ENCODE peak calls at places on chromosomes 6 and 20, in nine cellular contexts. C, M, Y, J, F, R, Q, D and W are unnamed samples.

GRCh38 chr6:71126506-71126905 is 162.1 kb upstream of the OGFRL1 start:
- DNase-seq in C (no peak), M (no peak), Y (no peak), J (no peak), F (no peak), R (no peak), Q (no peak), D (no peak), W (no peak)

GRCh38 chr20:2708665-2709064 is 16.1 kb downstream of the EBF4 start:
- DNase-seq in C (no peak), M (no peak), Y (no peak), J (no peak), F (no peak), R (no peak), Q (peak; percentile 15), D (no peak), W (no peak)

GRCh38 chr6:100209323-100210137 is 215.5 kb upstream of the MCHR2 start:
- DNase-seq in C (no peak), M (no peak), Y (peak; percentile 14), J (no peak), F (no peak), R (no peak), Q (no peak), D (no peak), W (no peak)

GRCh38 chr20:54345301-54345724 is 130.1 kb upstream of the DOK5 start:
- DNase-seq in C (no peak), M (no peak), Y (no peak), J (peak; percentile 24), F (no peak), R (no peak), Q (no peak), D (no peak), W (no peak)

GRCh38 chr6:129517288-129517687 is 192.7 kb downstream of the ARHGAP18 start:
- DNase-seq in C (no peak), M (no peak), Y (no peak), J (no peak), F (no peak), R (no peak), Q (no peak), D (no peak), W (no peak)

GRCh38 chr6:106746660-106747059 is 117.3 kb downstream of the QRSL1 start:
- DNase-seq in C (no peak), M (no peak), Y (no peak), J (peak; percentile 80), F (no peak), R (no peak), Q (no peak), D (no peak), W (no peak)

GRCh38 chr6:45619211-45619760 is 241.6 kb upstream of the SUPT3H start:
- DNase-seq in C (no peak), M (no peak), Y (no peak), J (no peak), F (no peak), R (no peak), Q (no peak), D (no peak), W (no peak)

GRCh38 chr6:84522135-84522535 is 242.3 kb downstream of the TBX18 start:
- DNase-seq in C (no peak), M (no peak), Y (no peak), J (peak; percentile 10), F (no peak), R (no peak), Q (no peak), D (no peak), W (no peak)

GRCh38 chr6:88748141-88748540 is 215.3 kb downstream of the RNGTT start:
- DNase-seq in C (no peak), M (no peak), Y (no peak), J (no peak), F (no peak), R (no peak), Q (no peak), D (no peak), W (no peak)

GRCh38 chr6:42313941-42314570 is 96.4 kb upstream of the MRPS10 start:
- DNase-seq in C (no peak), M (no peak), Y (peak; percentile 38), J (no peak), F (peak; percentile 55), R (no peak), Q (no peak), D (no peak), W (no peak)

GRCh38 chr6:125358898-125359297 is 57.1 kb upstream of the HDDC2 start:
- DNase-seq in C (no peak), M (no peak), Y (no peak), J (no peak), F (no peak), R (no peak), Q (no peak), D (no peak), W (no peak)

GRCh38 chr6:88922775-88923548 is 40.5 kb downstream of the RNGTT start:
- DNase-seq in C (no peak), M (no peak), Y (no peak), J (no peak), F (no peak), R (no peak), Q (no peak), D (no peak), W (no peak)

GRCh38 chr6:127475823-127476176 is 16.6 kb upstream of the KIAA0408 start:
- DNase-seq in C (no peak), M (no peak), Y (no peak), J (no peak), F (no peak), R (no peak), Q (peak; percentile 84), D (no peak), W (no peak)

GRCh38 chr6:95203153-95203754 is 374.1 kb upstream of the MANEA start:
- DNase-seq in C (peak; percentile 18), M (no peak), Y (peak; percentile 27), J (no peak), F (no peak), R (peak; percentile 4), Q (no peak), D (no peak), W (no peak)

GRCh38 chr6:169720207-169720855 is 4.0 kb downstream of the PHF10 start:
- DNase-seq in C (no peak), M (no peak), Y (no peak), J (no peak), F (no peak), R (no peak), Q (no peak), D (no peak), W (no peak)
- TF ChIP-seq POLR2A in C (no peak), M (no peak), Y (no peak), J (no peak), F (no peak), R (no peak), Q (no peak), D (no peak), W (no peak)

GRCh38 chr6:31356216-31356945 is 598 bp downstream of the HLA-B start:
- DNase-seq in C (peak; percentile 37), M (peak; percentile 74), Y (no peak), J (no peak), F (peak; percentile 44), R (no peak), Q (no peak), D (peak; percentile 43), W (no peak)
- TF ChIP-seq POLR2A in C (no peak), M (no peak), Y (no peak), J (no peak), F (no peak), R (peak; percentile 3), Q (no peak), D (peak; percentile 49), W (no peak)

GRCh38 chr20:33650111-33650752 is 11.9 kb upstream of the C20orf144 start:
- DNase-seq in C (no peak), M (no peak), Y (no peak), J (no peak), F (no peak), R (no peak), Q (no peak), D (no peak), W (no peak)

GRCh38 chr20:33647603-33648395 is 14.3 kb upstream of the C20orf144 start:
- DNase-seq in C (no peak), M (no peak), Y (no peak), J (no peak), F (no peak), R (peak; percentile 51), Q (peak; percentile 85), D (peak; percentile 64), W (no peak)

GRCh38 chr20:33648396-33649004 is 13.6 kb upstream of the C20orf144 start:
- DNase-seq in C (no peak), M (no peak), Y (no peak), J (no peak), F (no peak), R (no peak), Q (no peak), D (no peak), W (no peak)

GRCh38 chr20:33650753-33651561 is 11.2 kb upstream of the C20orf144 start:
- DNase-seq in C (no peak), M (no peak), Y (no peak), J (no peak), F (no peak), R (no peak), Q (peak; percentile 87), D (no peak), W (peak; percentile 76)

DNA sequence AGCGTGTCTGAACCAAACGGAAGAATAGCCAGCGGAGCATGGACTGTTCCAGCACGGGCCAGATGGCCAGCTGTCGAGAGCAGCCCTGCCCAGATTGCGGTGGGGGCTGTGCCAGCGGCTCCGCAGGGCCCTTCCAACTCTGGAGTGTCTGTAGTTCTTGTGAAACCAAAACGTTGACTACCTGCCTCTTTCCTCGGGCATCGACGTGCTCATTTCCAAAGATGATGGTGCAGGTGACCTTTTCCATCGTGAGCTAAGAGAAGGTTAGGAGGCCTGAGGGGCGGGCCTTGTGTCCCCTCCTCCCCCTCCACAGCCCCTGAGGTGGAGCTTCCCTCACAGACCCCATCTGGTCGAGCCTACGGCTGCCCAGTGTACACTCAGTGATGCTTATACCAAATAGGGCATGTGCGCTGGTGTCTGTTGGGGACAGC is 12.9 kb upstream of the C20orf144 start:
- DNase-seq in C (no peak), M (no peak), Y (no peak), J (no peak), F (peak; percentile 63), R (no peak), Q (peak; percentile 88), D (no peak), W (no peak)
- TF ChIP-seq POLR2A in C (no peak), M (no peak), Y (no peak), J (no peak), F (no peak), R (no peak), Q (no peak), D (no peak), W (no peak)

DNA sequence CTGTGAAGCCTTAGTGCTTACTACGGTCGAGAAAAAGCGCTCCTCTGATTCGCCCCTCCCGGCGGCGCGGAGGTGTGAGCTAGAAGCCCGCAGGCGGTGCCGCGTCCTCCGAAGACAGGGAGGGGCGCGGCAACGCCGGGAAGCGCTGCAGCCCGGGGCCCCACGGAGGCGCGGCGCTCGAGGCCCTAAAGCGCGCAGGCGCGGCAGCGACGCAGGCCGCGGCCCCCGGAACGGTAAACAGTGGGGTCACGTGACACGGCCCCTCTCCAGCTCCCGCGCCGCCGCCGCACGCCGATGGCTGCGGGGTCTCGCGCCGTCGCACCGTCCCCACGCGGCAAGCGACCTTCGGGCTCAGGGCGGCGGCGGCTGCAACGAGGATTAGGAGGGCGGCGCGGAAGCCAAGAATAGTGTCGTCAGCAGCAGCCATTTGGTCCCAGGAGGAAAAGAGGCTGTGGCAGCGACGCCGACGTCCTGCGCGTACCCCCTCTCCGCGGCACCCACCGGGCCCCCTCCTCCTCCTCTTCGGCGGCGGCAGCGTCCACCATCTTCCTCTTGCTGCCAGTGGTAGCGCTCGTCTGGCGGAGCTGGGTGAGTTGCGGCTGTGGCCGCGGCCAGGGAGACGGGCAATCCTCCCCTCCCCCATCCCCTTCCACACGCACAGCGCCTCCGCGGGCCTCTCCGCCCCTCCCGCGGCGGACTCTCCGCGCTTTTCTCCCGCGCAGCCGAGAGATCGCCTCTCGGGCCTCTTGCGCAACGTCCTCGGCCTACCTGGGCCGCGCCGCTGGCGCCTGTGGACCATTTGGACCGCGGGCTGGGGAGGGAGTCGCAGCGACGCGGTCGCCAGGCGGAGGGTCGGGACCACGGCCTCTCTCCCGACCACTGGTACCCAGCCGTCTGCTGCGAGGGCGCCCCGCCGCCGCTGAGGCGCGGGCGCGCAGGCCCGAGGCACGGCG is at the start of gene PHF3:
- DNase-seq in C (peak; percentile 90), M (peak; percentile 92), Y (peak; percentile 94), J (peak; percentile 64), F (peak; percentile 93), R (peak; percentile 80), Q (peak; percentile 97), D (peak; percentile 81), W (peak; percentile 73)
- TF ChIP-seq POLR2A in C (peak; percentile 13), M (no peak), Y (peak; percentile 80), J (no peak), F (peak; percentile 34), R (peak; percentile 50), Q (no peak), D (peak; percentile 69), W (no peak)